ENCODE peak calls at places on chromosome 10, in eight cellular contexts. C is GM12864, U is neural crest cell, B is GM13976, S is A673, Q is hepatocyte, F is omental fat pad, D is mucosa of descending colon. Y is an unnamed sample.

GRCh38 chr10:16996530-16996964 is 133.1 kb downstream of the CUBN start:
- DNase-seq in U (no peak), Q (no peak), B (no peak), F (no peak), C (no peak), D (no peak), S (peak), Y (peak)

GRCh38 chr10:48266528-48266927 is 8.0 kb downstream of the FRMPD2 start:
- DNase-seq in U (no peak), Q (no peak), C (peak), F (no peak), S (no peak), B (peak), D (no peak), Y (no peak)

GRCh38 chr10:102300289-102300843 is 55.0 kb downstream of the GBF1 start:
- DNase-seq in F (no peak), S (no peak), U (no peak), C (no peak), B (no peak), Q (no peak), D (no peak), Y (peak)

GRCh38 chr10:3108033-3108432 is 40.7 kb downstream of the PFKP start:
- DNase-seq in U (no peak), S (no peak), F (no peak), D (no peak), Q (no peak), B (no peak), C (no peak), Y (no peak)

GRCh38 chr10:78925800-78926319 is 142.9 kb upstream of the ZMIZ1 start:
- DNase-seq in Q (peak), U (no peak), B (no peak), D (no peak), F (no peak), C (no peak), S (no peak), Y (peak)

GRCh38 chr10:122494833-122495232 is 33.5 kb downstream of the HTRA1 start:
- DNase-seq in D (peak), S (no peak), Q (no peak), U (no peak), F (peak), C (no peak), B (no peak), Y (no peak)

GRCh38 chr10:53023411-53023810 is 250.8 kb upstream of the MBL2 start:
- DNase-seq in C (no peak), S (no peak), B (no peak), F (no peak), U (no peak), D (no peak), Q (no peak), Y (no peak)

GRCh38 chr10:35416628-35417625 is 80.6 kb downstream of the CCNY start:
- DNase-seq in Q (no peak), F (no peak), D (no peak), B (no peak), U (no peak), C (no peak), S (no peak), Y (no peak)

GRCh38 chr10:45418859-45419672 is 45.0 kb downstream of the ALOX5 start:
- DNase-seq in D (peak), Q (peak), U (peak), S (no peak), C (peak), F (no peak), B (peak), Y (no peak)

GRCh38 chr10:71887767-71888166 is 36.7 kb upstream of the PSAP start:
- DNase-seq in D (no peak), S (no peak), F (no peak), Q (no peak), B (no peak), C (no peak), U (no peak), Y (no peak)

GRCh38 chr10:32958992-32959703 is 1.1 kb upstream of the ITGB1 start:
- DNase-seq in F (no peak), C (no peak), B (peak), S (no peak), U (no peak), Q (no peak), D (no peak), Y (no peak)

GRCh38 chr10:49739426-49739825 is 22.7 kb downstream of the OGDHL start:
- DNase-seq in Q (no peak), F (no peak), S (no peak), B (no peak), D (no peak), U (no peak), C (no peak), Y (no peak)
- TF ChIP-seq CTCF in Q (no peak), F (no peak), S (no peak), B (no peak), D (no peak), U (no peak), C (no peak), Y (no peak)

DNA sequence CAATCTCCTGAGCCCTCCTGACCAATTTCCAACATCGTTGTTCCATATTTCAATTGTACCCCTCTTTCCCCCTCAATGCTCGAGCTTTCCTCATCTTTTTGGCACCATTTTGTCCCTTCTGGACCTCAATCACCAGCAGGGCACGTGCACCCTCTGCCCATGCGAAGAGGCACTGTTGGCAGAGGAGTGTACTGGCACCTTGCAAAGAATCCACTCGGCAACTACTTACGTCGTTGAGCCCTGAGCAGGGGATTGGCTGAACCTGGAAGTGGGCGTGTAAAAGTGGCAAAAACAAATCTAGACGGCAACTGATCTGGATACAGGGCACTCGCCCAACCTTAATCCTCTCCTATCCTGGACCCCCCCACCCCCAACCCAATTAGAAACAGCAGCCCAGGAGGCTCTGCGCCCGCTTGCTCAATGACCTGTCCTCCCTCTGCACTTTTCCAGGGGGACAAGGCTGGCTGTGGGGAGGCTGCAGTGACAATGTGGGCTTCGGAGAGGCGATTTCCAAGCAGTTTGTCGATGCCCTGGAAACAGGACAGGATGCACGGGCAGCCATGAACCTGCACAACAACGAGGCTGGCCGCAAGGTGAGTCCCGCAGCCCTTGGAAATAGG is 18.8 kb downstream of the WNT8B start:
- DNase-seq in Q (peak), C (peak), B (peak), U (peak), S (peak), F (peak), D (peak), Y (peak)
- TF ChIP-seq CTCF in Q (no peak), C (no peak), B (no peak), U (no peak), S (no peak), F (no peak), D (no peak), Y (no peak)

DNA sequence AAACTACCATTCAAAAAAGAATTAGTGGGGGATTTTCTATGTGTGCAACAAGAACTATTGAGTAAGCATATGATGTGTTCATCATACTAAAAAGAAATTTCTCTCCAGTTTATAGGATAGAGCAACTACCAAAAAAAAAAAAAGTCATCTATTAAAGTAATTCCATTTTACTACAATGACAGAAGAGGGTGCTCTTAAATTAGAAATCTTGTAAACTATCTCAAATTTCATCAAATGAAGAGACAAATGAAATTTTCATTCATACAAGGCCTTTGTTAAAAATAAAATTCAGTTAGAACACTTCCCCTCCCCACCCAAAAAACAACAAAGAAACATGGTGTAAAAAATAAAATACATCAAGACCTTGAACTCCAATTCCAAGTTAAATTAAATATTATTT is 195.4 kb upstream of the PLXDC2 start:
- DNase-seq in F (no peak), B (no peak), C (no peak), S (peak), D (no peak), U (no peak), Q (no peak), Y (no peak)
- TF ChIP-seq CTCF in F (no peak), B (no peak), C (no peak), S (no peak), D (no peak), U (no peak), Q (peak), Y (peak)

GRCh38 chr10:73910764-73911552 is at the start of gene PLAU:
- DNase-seq in F (no peak), U (peak), S (peak), C (no peak), Q (peak), D (peak), B (peak), Y (no peak)

GRCh38 chr10:73908853-73909611 is 1.9 kb upstream of the PLAU start:
- DNase-seq in U (no peak), D (no peak), F (no peak), Q (peak), B (peak), C (peak), S (peak), Y (peak)

GRCh38 chr10:73909716-73910115 is 1.2 kb upstream of the PLAU start:
- DNase-seq in F (no peak), U (no peak), Q (no peak), C (no peak), S (no peak), B (no peak), D (no peak), Y (no peak)

GRCh38 chr10:73911553-73912004 is 647 bp downstream of the PLAU start:
- DNase-seq in Q (no peak), C (no peak), D (no peak), B (no peak), S (no peak), F (no peak), U (no peak), Y (no peak)

DNA sequence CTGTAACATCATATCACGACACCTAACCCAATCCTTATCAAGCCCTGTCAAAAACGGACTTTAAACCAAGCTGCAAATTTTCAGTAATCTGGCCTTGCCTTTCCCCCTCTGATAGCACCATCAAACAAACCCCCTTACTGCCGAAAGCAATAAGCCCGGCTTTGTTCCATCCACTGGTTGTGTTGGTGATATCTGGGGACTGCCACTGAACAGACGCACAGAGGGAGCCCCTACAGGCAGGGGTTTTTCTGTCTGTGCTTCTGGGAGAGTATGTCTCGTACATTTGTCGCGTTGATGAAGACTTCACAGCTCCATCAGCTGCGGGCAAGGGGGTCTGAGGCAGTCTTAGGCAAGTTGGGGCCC is 550 bp upstream of the PLAU start:
- DNase-seq in F (no peak), D (no peak), B (peak), C (no peak), Q (no peak), U (no peak), S (peak), Y (no peak)
- TF ChIP-seq CTCF in F (no peak), D (no peak), B (no peak), C (no peak), Q (peak), U (no peak), S (peak), Y (no peak)

GRCh38 chr10:126097558-126098215 is 201.3 kb downstream of the FANK1 start:
- DNase-seq in Q (no peak), F (no peak), C (no peak), U (no peak), D (no peak), S (no peak), B (no peak), Y (no peak)
- TF ChIP-seq CTCF in Q (no peak), F (no peak), C (peak), U (no peak), D (no peak), S (peak), B (no peak), Y (peak)

GRCh38 chr10:119352042-119352441 is 144.7 kb downstream of the GRK5 start:
- DNase-seq in C (no peak), B (no peak), Q (no peak), S (no peak), D (no peak), U (no peak), F (no peak), Y (no peak)
- TF ChIP-seq CTCF in C (peak), B (no peak), Q (no peak), S (no peak), D (no peak), U (no peak), F (no peak), Y (peak)

GRCh38 chr10:43557214-43557613 is 17.2 kb downstream of the ZNF239 start:
- DNase-seq in Q (no peak), B (no peak), S (no peak), D (no peak), U (no peak), C (no peak), F (no peak), Y (no peak)
- TF ChIP-seq CTCF in Q (no peak), B (no peak), S (no peak), D (no peak), U (no peak), C (no peak), F (no peak), Y (no peak)